ENCODE peak calls at places on chromosomes 7 and 10, in seven cellular contexts. G is EH, S is NB4, V is GM12865, M is Kasumi-1, U is non-pigmented ciliary epithelial cell, X is AML-193. K is an unnamed sample.

GRCh38 chr7:111638048-111638447 is 75.8 kb upstream of the IMMP2L start:
- DNase-seq in S (no peak), G (no peak), U (no peak), M (no peak), V (no peak), X (no peak), K (no peak)

GRCh38 chr7:127336458-127336857 is 56.0 kb downstream of the ZNF800 start:
- DNase-seq in S (no peak), U (no peak), X (no peak), V (no peak), M (no peak), G (no peak), K (no peak)

GRCh38 chr7:105131033-105131656 is 117.1 kb downstream of the KMT2E start:
- DNase-seq in U (no peak), X (no peak), S (peak; percentile 83), V (peak; percentile 66), G (no peak), M (peak; percentile 36), K (no peak)

GRCh38 chr10:132313305-132313704 is 5.6 kb upstream of the STK32C start:
- DNase-seq in G (no peak), V (no peak), M (no peak), U (no peak), X (no peak), S (no peak), K (no peak)

GRCh38 chr10:44567471-44567870 is 182.6 kb upstream of the CXCL12 start:
- DNase-seq in V (no peak), G (peak; percentile 72), X (no peak), S (no peak), U (no peak), M (peak; percentile 6), K (no peak)

GRCh38 chr7:116195451-116195850 is 14.9 kb upstream of the TES start:
- DNase-seq in M (no peak), U (no peak), X (no peak), G (peak; percentile 35), V (no peak), S (no peak), K (no peak)

GRCh38 chr10:103451091-103451801 is 924 bp downstream of the CALHM2 start:
- DNase-seq in V (no peak), U (no peak), S (no peak), G (peak; percentile 89), M (peak; percentile 76), X (peak; percentile 80), K (peak; percentile 82)

GRCh38 chr10:43038783-43039628 is 37.9 kb upstream of the RET start:
- DNase-seq in V (no peak), U (no peak), X (no peak), G (no peak), S (no peak), M (no peak), K (peak; percentile 28)

GRCh38 chr10:123269675-123270074 is 115.5 kb downstream of the BUB3 start:
- DNase-seq in V (no peak), S (no peak), U (no peak), M (no peak), X (no peak), G (no peak), K (no peak)

GRCh38 chr7:122056977-122057376 is 87.1 kb downstream of the AASS start:
- DNase-seq in S (no peak), M (no peak), X (no peak), U (no peak), V (no peak), G (no peak), K (no peak)